ENCODE peak calls at places on chromosomes 6 and 20, in nine cellular contexts. One of them, this sample, is unnamed.

GRCh38 chr6:41077536-41077935 is 4.8 kb downstream of the NFYA start:
- DNase-seq in brain microvascular endothelial cell: no peak
- DNase-seq in dorsolateral prefrontal cortex: no peak
- DNase-seq in choroid plexus epithelial cell: no peak
- DNase-seq in cardiac muscle cell: no peak
- DNase-seq in HCT116: no peak
- DNase-seq in AG04450: no peak
- DNase-seq in astrocyte: no peak
- DNase-seq in fibroblast of lung: no peak
- DNase-seq in this sample: no peak

GRCh38 chr20:16662462-16662861 is 67.4 kb upstream of the SNRPB2 start:
- DNase-seq in choroid plexus epithelial cell: no peak
- DNase-seq in fibroblast of lung: no peak
- DNase-seq in brain microvascular endothelial cell: no peak
- DNase-seq in HCT116: no peak
- DNase-seq in cardiac muscle cell: no peak
- DNase-seq in AG04450: no peak
- DNase-seq in dorsolateral prefrontal cortex: no peak
- DNase-seq in astrocyte: no peak
- DNase-seq in this sample: no peak

GRCh38 chr6:155126727-155127439 is 131.8 kb downstream of the TIAM2 start:
- DNase-seq in dorsolateral prefrontal cortex: no peak
- DNase-seq in cardiac muscle cell: peak
- DNase-seq in choroid plexus epithelial cell: peak
- DNase-seq in AG04450: no peak
- DNase-seq in brain microvascular endothelial cell: peak
- DNase-seq in HCT116: peak
- DNase-seq in fibroblast of lung: peak
- DNase-seq in astrocyte: peak
- DNase-seq in this sample: peak

GRCh38 chr6:31900917-31901414 is 920 bp downstream of the ZBTB12 start:
- DNase-seq in dorsolateral prefrontal cortex: peak
- DNase-seq in choroid plexus epithelial cell: no peak
- DNase-seq in brain microvascular endothelial cell: no peak
- DNase-seq in AG04450: no peak
- DNase-seq in fibroblast of lung: no peak
- DNase-seq in cardiac muscle cell: no peak
- DNase-seq in astrocyte: no peak
- DNase-seq in HCT116: no peak
- DNase-seq in this sample: no peak

GRCh38 chr20:57126481-57127092 is 139.9 kb downstream of the BMP7 start:
- DNase-seq in astrocyte: no peak
- DNase-seq in HCT116: no peak
- DNase-seq in fibroblast of lung: no peak
- DNase-seq in cardiac muscle cell: no peak
- DNase-seq in brain microvascular endothelial cell: no peak
- DNase-seq in AG04450: no peak
- DNase-seq in dorsolateral prefrontal cortex: no peak
- DNase-seq in choroid plexus epithelial cell: no peak
- DNase-seq in this sample: no peak

GRCh38 chr6:141107562-141108160 is 1025.1 kb upstream of the GJE1 start:
- DNase-seq in dorsolateral prefrontal cortex: no peak
- DNase-seq in astrocyte: peak
- DNase-seq in choroid plexus epithelial cell: peak
- DNase-seq in HCT116: peak
- DNase-seq in AG04450: no peak
- DNase-seq in cardiac muscle cell: peak
- DNase-seq in brain microvascular endothelial cell: peak
- DNase-seq in fibroblast of lung: peak
- DNase-seq in this sample: peak

GRCh38 chr20:64177787-64178186 is 13.5 kb downstream of the MYT1 start:
- DNase-seq in AG04450: no peak
- DNase-seq in choroid plexus epithelial cell: no peak
- DNase-seq in astrocyte: no peak
- DNase-seq in cardiac muscle cell: no peak
- DNase-seq in HCT116: no peak
- DNase-seq in dorsolateral prefrontal cortex: no peak
- DNase-seq in brain microvascular endothelial cell: no peak
- DNase-seq in fibroblast of lung: no peak
- DNase-seq in this sample: no peak

GRCh38 chr6:73803562-73804221 is 107.7 kb downstream of the CD109 start:
- DNase-seq in astrocyte: peak
- DNase-seq in cardiac muscle cell: peak
- DNase-seq in AG04450: peak
- DNase-seq in fibroblast of lung: peak
- DNase-seq in brain microvascular endothelial cell: peak
- DNase-seq in dorsolateral prefrontal cortex: no peak
- DNase-seq in HCT116: peak
- DNase-seq in choroid plexus epithelial cell: peak
- DNase-seq in this sample: peak

GRCh38 chr6:138570716-138571020 is 71.4 kb upstream of the NHSL1 start:
- DNase-seq in fibroblast of lung: peak
- DNase-seq in HCT116: no peak
- DNase-seq in astrocyte: no peak
- DNase-seq in cardiac muscle cell: no peak
- DNase-seq in choroid plexus epithelial cell: no peak
- DNase-seq in brain microvascular endothelial cell: no peak
- DNase-seq in AG04450: no peak
- DNase-seq in dorsolateral prefrontal cortex: no peak
- DNase-seq in this sample: no peak

GRCh38 chr6:16743661-16744210 is 17.5 kb downstream of the ATXN1 start:
- DNase-seq in cardiac muscle cell: no peak
- DNase-seq in AG04450: no peak
- DNase-seq in fibroblast of lung: no peak
- DNase-seq in brain microvascular endothelial cell: no peak
- DNase-seq in dorsolateral prefrontal cortex: no peak
- DNase-seq in HCT116: no peak
- DNase-seq in choroid plexus epithelial cell: no peak
- DNase-seq in astrocyte: no peak
- DNase-seq in this sample: no peak

GRCh38 chr6:1584996-1585668 is 24.6 kb upstream of the FOXC1 start:
- DNase-seq in cardiac muscle cell: no peak
- DNase-seq in brain microvascular endothelial cell: no peak
- DNase-seq in AG04450: no peak
- DNase-seq in astrocyte: no peak
- DNase-seq in fibroblast of lung: no peak
- DNase-seq in choroid plexus epithelial cell: no peak
- DNase-seq in HCT116: no peak
- DNase-seq in dorsolateral prefrontal cortex: no peak
- DNase-seq in this sample: no peak

GRCh38 chr6:3458706-3459421 is 2.0 kb upstream of the SLC22A23 start:
- DNase-seq in dorsolateral prefrontal cortex: peak
- DNase-seq in fibroblast of lung: no peak
- DNase-seq in AG04450: no peak
- DNase-seq in brain microvascular endothelial cell: no peak
- DNase-seq in astrocyte: no peak
- DNase-seq in cardiac muscle cell: no peak
- DNase-seq in choroid plexus epithelial cell: no peak
- DNase-seq in HCT116: no peak
- DNase-seq in this sample: no peak

GRCh38 chr6:155709262-155709661 is 253.6 kb upstream of the NOX3 start:
- DNase-seq in HCT116: no peak
- DNase-seq in astrocyte: no peak
- DNase-seq in dorsolateral prefrontal cortex: no peak
- DNase-seq in AG04450: no peak
- DNase-seq in brain microvascular endothelial cell: no peak
- DNase-seq in fibroblast of lung: no peak
- DNase-seq in cardiac muscle cell: no peak
- DNase-seq in choroid plexus epithelial cell: no peak
- DNase-seq in this sample: no peak

GRCh38 chr6:109002100-109002697 is 92.4 kb downstream of the SESN1 start:
- DNase-seq in fibroblast of lung: peak
- DNase-seq in choroid plexus epithelial cell: peak
- DNase-seq in dorsolateral prefrontal cortex: no peak
- DNase-seq in cardiac muscle cell: peak
- DNase-seq in AG04450: no peak
- DNase-seq in brain microvascular endothelial cell: no peak
- DNase-seq in HCT116: no peak
- DNase-seq in astrocyte: peak
- DNase-seq in this sample: peak

GRCh38 chr6:140817176-140817575 is 1315.5 kb upstream of the GJE1 start:
- DNase-seq in dorsolateral prefrontal cortex: no peak
- DNase-seq in cardiac muscle cell: no peak
- DNase-seq in astrocyte: peak
- DNase-seq in AG04450: no peak
- DNase-seq in choroid plexus epithelial cell: peak
- DNase-seq in HCT116: no peak
- DNase-seq in fibroblast of lung: peak
- DNase-seq in brain microvascular endothelial cell: peak
- DNase-seq in this sample: no peak

GRCh38 chr6:16316741-16317251 is 78.4 kb downstream of the GMPR start:
- DNase-seq in brain microvascular endothelial cell: peak
- DNase-seq in astrocyte: peak
- DNase-seq in cardiac muscle cell: peak
- DNase-seq in HCT116: peak
- DNase-seq in dorsolateral prefrontal cortex: no peak
- DNase-seq in fibroblast of lung: peak
- DNase-seq in AG04450: no peak
- DNase-seq in choroid plexus epithelial cell: peak
- DNase-seq in this sample: peak

DNA sequence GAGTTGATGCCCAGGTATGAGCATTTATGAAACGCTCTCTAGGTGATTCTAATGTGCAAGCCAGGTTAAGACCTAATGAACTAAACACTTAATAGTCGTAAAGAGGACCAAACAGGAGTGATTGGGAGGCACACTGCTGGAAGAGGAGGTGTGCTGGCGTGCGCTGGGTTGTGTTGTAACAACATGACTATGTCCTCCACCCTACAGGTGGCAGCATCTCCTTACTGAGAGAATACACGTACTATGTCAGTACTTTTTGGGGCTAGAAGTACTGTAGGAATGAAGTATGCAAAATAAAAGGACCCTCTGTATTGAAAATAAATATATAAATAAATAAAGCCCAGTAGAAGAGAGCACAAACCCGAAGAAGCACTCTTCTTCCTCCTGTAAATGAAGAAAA is 11.9 kb downstream of the C6orf89 start:
- DNase-seq in astrocyte: no peak
- DNase-seq in choroid plexus epithelial cell: peak
- DNase-seq in dorsolateral prefrontal cortex: peak
- DNase-seq in AG04450: no peak
- DNase-seq in HCT116: no peak
- DNase-seq in fibroblast of lung: no peak
- DNase-seq in brain microvascular endothelial cell: no peak
- DNase-seq in cardiac muscle cell: no peak
- DNase-seq in this sample: no peak
- TF ChIP-seq CTCF in astrocyte: peak
- TF ChIP-seq CTCF in choroid plexus epithelial cell: peak
- TF ChIP-seq CTCF in dorsolateral prefrontal cortex: peak
- TF ChIP-seq CTCF in AG04450: peak
- TF ChIP-seq CTCF in HCT116: peak
- TF ChIP-seq CTCF in fibroblast of lung: peak
- TF ChIP-seq CTCF in brain microvascular endothelial cell: peak
- TF ChIP-seq CTCF in cardiac muscle cell: no peak
- TF ChIP-seq CTCF in this sample: no peak

GRCh38 chr20:31972481-31973386 is 4.8 kb downstream of the XKR7 start:
- DNase-seq in AG04450: no peak
- DNase-seq in fibroblast of lung: no peak
- DNase-seq in choroid plexus epithelial cell: peak
- DNase-seq in astrocyte: no peak
- DNase-seq in brain microvascular endothelial cell: peak
- DNase-seq in HCT116: no peak
- DNase-seq in dorsolateral prefrontal cortex: no peak
- DNase-seq in cardiac muscle cell: no peak
- DNase-seq in this sample: no peak
- H3K4me3 ChIP-seq in AG04450: no peak
- H3K4me3 ChIP-seq in fibroblast of lung: no peak
- H3K4me3 ChIP-seq in choroid plexus epithelial cell: no peak
- H3K4me3 ChIP-seq in astrocyte: no peak
- H3K4me3 ChIP-seq in brain microvascular endothelial cell: no peak
- H3K4me3 ChIP-seq in HCT116: no peak
- H3K4me3 ChIP-seq in dorsolateral prefrontal cortex: no peak
- H3K4me3 ChIP-seq in cardiac muscle cell: no peak
- H3K4me3 ChIP-seq in this sample: no peak

DNA sequence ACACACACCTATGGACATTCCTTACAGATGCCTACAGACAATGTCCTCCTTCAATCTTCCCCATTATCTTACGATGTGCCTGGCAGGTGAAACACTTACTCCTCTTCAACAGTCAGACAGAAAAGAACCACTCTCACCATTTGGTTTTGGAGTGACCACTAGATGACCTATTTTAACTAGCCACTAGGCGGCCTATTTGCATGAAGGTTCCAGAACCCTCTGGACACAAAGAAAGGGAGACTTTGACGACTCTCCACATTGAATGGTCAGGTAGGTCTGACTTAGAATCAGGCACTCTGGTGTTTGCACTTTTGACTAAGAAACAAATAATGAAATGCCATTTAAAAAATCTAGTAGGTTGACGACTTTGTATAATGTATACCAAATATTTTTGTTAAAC is 42.0 kb downstream of the PNLDC1 start:
- DNase-seq in dorsolateral prefrontal cortex: no peak
- DNase-seq in fibroblast of lung: peak
- DNase-seq in cardiac muscle cell: peak
- DNase-seq in astrocyte: no peak
- DNase-seq in brain microvascular endothelial cell: no peak
- DNase-seq in choroid plexus epithelial cell: peak
- DNase-seq in HCT116: peak
- DNase-seq in AG04450: no peak
- DNase-seq in this sample: peak
- TF ChIP-seq CTCF in dorsolateral prefrontal cortex: no peak
- TF ChIP-seq CTCF in fibroblast of lung: peak
- TF ChIP-seq CTCF in cardiac muscle cell: peak
- TF ChIP-seq CTCF in astrocyte: peak
- TF ChIP-seq CTCF in brain microvascular endothelial cell: peak
- TF ChIP-seq CTCF in choroid plexus epithelial cell: peak
- TF ChIP-seq CTCF in HCT116: peak
- TF ChIP-seq CTCF in AG04450: peak
- TF ChIP-seq CTCF in this sample: peak

GRCh38 chr6:113017316-113017715 is 670.2 kb downstream of the RFPL4B start:
- DNase-seq in astrocyte: no peak
- DNase-seq in AG04450: no peak
- DNase-seq in HCT116: no peak
- DNase-seq in brain microvascular endothelial cell: no peak
- DNase-seq in choroid plexus epithelial cell: no peak
- DNase-seq in cardiac muscle cell: no peak
- DNase-seq in fibroblast of lung: no peak
- DNase-seq in dorsolateral prefrontal cortex: no peak
- DNase-seq in this sample: no peak

GRCh38 chr6:113018351-113019151 is 671.4 kb downstream of the RFPL4B start:
- DNase-seq in HCT116: no peak
- DNase-seq in dorsolateral prefrontal cortex: no peak
- DNase-seq in AG04450: no peak
- DNase-seq in brain microvascular endothelial cell: peak
- DNase-seq in choroid plexus epithelial cell: peak
- DNase-seq in fibroblast of lung: peak
- DNase-seq in cardiac muscle cell: peak
- DNase-seq in astrocyte: peak
- DNase-seq in this sample: peak

GRCh38 chr6:113015249-113015648 is 668.1 kb downstream of the RFPL4B start:
- DNase-seq in cardiac muscle cell: peak
- DNase-seq in brain microvascular endothelial cell: no peak
- DNase-seq in fibroblast of lung: peak
- DNase-seq in dorsolateral prefrontal cortex: no peak
- DNase-seq in HCT116: no peak
- DNase-seq in AG04450: peak
- DNase-seq in astrocyte: peak
- DNase-seq in choroid plexus epithelial cell: peak
- DNase-seq in this sample: peak

DNA sequence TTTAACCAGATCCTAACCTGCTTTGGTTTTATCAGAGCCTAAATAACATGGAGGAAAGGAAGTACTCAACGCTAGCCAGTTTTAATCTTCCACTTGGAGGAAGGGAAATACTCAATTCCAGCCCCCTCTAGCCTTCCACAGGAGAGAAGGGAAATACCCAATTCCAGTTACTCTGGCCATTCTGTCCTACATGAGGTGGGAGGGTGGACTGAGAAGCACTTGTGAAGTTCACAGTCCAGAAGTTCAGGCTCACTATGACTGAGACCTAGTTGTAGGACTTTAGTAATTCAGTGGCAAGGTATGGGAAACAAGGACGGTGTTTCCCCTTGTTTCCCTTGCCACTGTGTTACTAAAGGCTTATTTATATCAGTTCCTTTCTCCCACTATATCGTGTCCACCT is 672.0 kb downstream of the RFPL4B start:
- DNase-seq in HCT116: no peak
- DNase-seq in fibroblast of lung: no peak
- DNase-seq in cardiac muscle cell: no peak
- DNase-seq in brain microvascular endothelial cell: no peak
- DNase-seq in choroid plexus epithelial cell: no peak
- DNase-seq in dorsolateral prefrontal cortex: no peak
- DNase-seq in AG04450: no peak
- DNase-seq in astrocyte: no peak
- DNase-seq in this sample: no peak
- H3K4me3 ChIP-seq in HCT116: no peak
- H3K4me3 ChIP-seq in fibroblast of lung: no peak
- H3K4me3 ChIP-seq in cardiac muscle cell: no peak
- H3K4me3 ChIP-seq in brain microvascular endothelial cell: no peak
- H3K4me3 ChIP-seq in choroid plexus epithelial cell: no peak
- H3K4me3 ChIP-seq in dorsolateral prefrontal cortex: no peak
- H3K4me3 ChIP-seq in AG04450: no peak
- H3K4me3 ChIP-seq in astrocyte: peak
- H3K4me3 ChIP-seq in this sample: no peak

This sample was measured in fibroblast of pulmonary artery.